ENCODE peak calls at places on chromosomes 12 and 14, in six cellular contexts. H is iris pigment epithelial cell, T is anterior cingulate cortex, C is left cardiac atrium, M is endothelial cell, N is AG09309. A is an unnamed sample.

GRCh38 chr12:31859232-31859977 is 99.8 kb upstream of the RESF1 start:
- DNase-seq in N (no peak), T (no peak), C (no peak), H (no peak), M (no peak), A (no peak)

GRCh38 chr14:51969852-51970251 is 19.5 kb upstream of the RTRAF start:
- DNase-seq in C (no peak), N (no peak), H (no peak), T (no peak), M (no peak), A (no peak)

GRCh38 chr12:113955109-113955970 is 10.8 kb downstream of the RBM19 start:
- DNase-seq in M (peak; percentile 74), T (no peak), C (no peak), N (no peak), H (peak; percentile 18), A (peak; percentile 31)

GRCh38 chr12:81450920-81451739 is 308.0 kb downstream of the PPFIA2 start:
- DNase-seq in M (peak; percentile 65), H (peak; percentile 74), C (peak; percentile 21), N (peak; percentile 31), T (no peak), A (peak; percentile 81)

GRCh38 chr12:96236221-96236822 is 42.1 kb downstream of the ELK3 start:
- DNase-seq in M (no peak), H (peak; percentile 44), C (peak; percentile 60), N (no peak), T (no peak), A (peak; percentile 75)

GRCh38 chr12:9101018-9101687 is 14.6 kb downstream of the A2M start:
- DNase-seq in N (no peak), H (no peak), M (no peak), T (no peak), C (no peak), A (no peak)

GRCh38 chr12:25830456-25830855 is 128.0 kb upstream of the RASSF8 start:
- DNase-seq in C (no peak), M (no peak), T (no peak), H (peak; percentile 25), N (peak; percentile 98), A (no peak)

GRCh38 chr12:26971963-26972362 is 33.7 kb downstream of the FGFR1OP2 start:
- DNase-seq in C (no peak), M (no peak), T (no peak), N (no peak), H (no peak), A (no peak)

GRCh38 chr14:61864329-61864898 is 102.2 kb downstream of the SNAPC1 start:
- DNase-seq in C (no peak), T (no peak), M (no peak), N (no peak), H (no peak), A (no peak)

GRCh38 chr12:32809846-32810245 is 54.1 kb upstream of the YARS2 start:
- DNase-seq in H (no peak), T (no peak), M (no peak), C (no peak), N (no peak), A (no peak)

GRCh38 chr12:25775968-25776367 is 182.5 kb upstream of the RASSF8 start:
- DNase-seq in H (no peak), M (peak; percentile 45), C (no peak), T (no peak), N (no peak), A (no peak)

A was measured in fibroblast of pulmonary artery.